ENCODE peak calls at places on chromosomes 6 and 20, in eight cellular contexts. I is WTC11; P is HS-27A; O is activated CD4-positive, alpha-beta T cell treated with anti-CD3 and anti-CD28 coated beads, Interleukin-2, amount 50 U/mL, for 24 hours; E is SJSA1; U is small intestine; D is GM12878; K is substantia nigra. C is an unnamed sample.

GRCh38 chr20:326645-327031 is 1.3 kb downstream of the SOX12 start:
- DNase-seq in I (no peak), P (no peak), E (no peak), U (no peak), O (no peak), D (no peak), K (no peak), C (no peak)

GRCh38 chr6:111427341-111428116 is 55.5 kb downstream of the REV3L start:
- DNase-seq in I (no peak), P (peak; percentile 60), U (peak; percentile 12), K (no peak), E (peak; percentile 48), D (peak; percentile 54), O (no peak), C (no peak)

GRCh38 chr6:38673397-38674165 is 29.4 kb downstream of the GLO1 start:
- DNase-seq in K (no peak), I (no peak), U (no peak), O (no peak), D (peak; percentile 23), E (no peak), P (no peak), C (no peak)

GRCh38 chr20:51195419-51195901 is 172.6 kb upstream of the KCNG1 start:
- DNase-seq in P (peak; percentile 33), I (no peak), K (no peak), E (no peak), O (no peak), U (no peak), D (no peak), C (no peak)

GRCh38 chr6:44569931-44570385 is 182.5 kb downstream of the CDC5L start:
- DNase-seq in E (no peak), K (peak; percentile 69), P (no peak), O (no peak), I (no peak), D (no peak), U (no peak), C (no peak)

GRCh38 chr6:148566664-148567350 is 180.0 kb upstream of the UST start:
- DNase-seq in P (no peak), O (no peak), I (no peak), U (no peak), D (no peak), E (no peak), K (no peak), C (no peak)

GRCh38 chr6:20223119-20223518 is 10.8 kb upstream of the MBOAT1 start:
- DNase-seq in O (no peak), K (no peak), I (no peak), P (no peak), D (no peak), E (no peak), U (no peak), C (no peak)

GRCh38 chr6:54624779-54625178 is 221.8 kb upstream of the FAM83B start:
- DNase-seq in D (no peak), P (no peak), K (no peak), U (no peak), E (no peak), I (no peak), O (no peak), C (no peak)

GRCh38 chr20:63977392-63978276 is 1.8 kb downstream of the SAMD10 start:
- DNase-seq in D (no peak), I (no peak), E (peak; percentile 67), U (peak; percentile 29), K (no peak), P (no peak), O (peak; percentile 31), C (no peak)

GRCh38 chr20:57670288-57671071 is 39.3 kb downstream of the PMEPA1 start:
- DNase-seq in O (no peak), E (no peak), U (no peak), P (no peak), I (no peak), K (no peak), D (no peak), C (no peak)

GRCh38 chr20:48231253-48231652 is 446.0 kb upstream of the SULF2 start:
- DNase-seq in K (no peak), D (no peak), P (no peak), E (no peak), I (no peak), U (no peak), O (no peak), C (no peak)

GRCh38 chr6:147873826-147874225 is 365.3 kb downstream of the SAMD5 start:
- DNase-seq in I (no peak), D (no peak), K (no peak), U (no peak), O (no peak), E (no peak), P (no peak), C (no peak)

GRCh38 chr6:151443911-151444621 is 7.9 kb downstream of the RMND1 start:
- DNase-seq in O (no peak), K (no peak), E (no peak), P (no peak), I (no peak), U (no peak), D (no peak), C (no peak)

GRCh38 chr6:169371344-169372144 is 117.9 kb upstream of the THBS2 start:
- DNase-seq in D (no peak), I (peak; percentile 51), P (no peak), K (no peak), E (peak; percentile 49), O (no peak), U (peak; percentile 2), C (no peak)

GRCh38 chr6:150252714-150253444 is 110.0 kb downstream of the PPP1R14C start:
- DNase-seq in P (no peak), O (no peak), D (no peak), E (no peak), U (peak; percentile 72), I (no peak), K (no peak), C (no peak)

GRCh38 chr6:92706976-92707375 is 712.4 kb downstream of the EPHA7 start:
- DNase-seq in U (no peak), K (no peak), E (no peak), I (no peak), O (no peak), P (no peak), D (no peak), C (no peak)

GRCh38 chr6:28542440-28543293 is 17.0 kb downstream of the GPX5 start:
- DNase-seq in E (peak; percentile 67), D (peak; percentile 64), P (peak; percentile 81), K (no peak), I (peak; percentile 95), O (peak; percentile 12), U (peak; percentile 8), C (no peak)

GRCh38 chr20:32532246-32532645 is 52.9 kb downstream of the NOL4L start:
- DNase-seq in U (no peak), D (no peak), E (no peak), K (no peak), I (no peak), O (no peak), P (no peak), C (no peak)

GRCh38 chr6:109242923-109243322 is 139.3 kb downstream of the CD164 start:
- DNase-seq in P (no peak), K (no peak), O (no peak), D (no peak), I (no peak), U (no peak), E (no peak), C (no peak)

GRCh38 chr6:163554663-163555062 is 140.1 kb downstream of the QKI start:
- DNase-seq in E (peak; percentile 57), I (peak; percentile 75), U (no peak), D (no peak), P (peak; percentile 23), K (no peak), O (no peak), C (peak; percentile 37)

GRCh38 chr20:5220334-5221077 is 93.7 kb downstream of the CDS2 start:
- DNase-seq in U (no peak), E (no peak), P (no peak), K (no peak), D (no peak), I (no peak), O (no peak), C (no peak)

GRCh38 chr6:29947292-29947980 is 5.1 kb downstream of the HLA-A start:
- DNase-seq in D (no peak), I (no peak), U (no peak), P (no peak), O (no peak), K (no peak), E (no peak), C (no peak)

GRCh38 chr6:136069119-136069518 is 181.0 kb downstream of the MTFR2 start:
- DNase-seq in U (no peak), I (no peak), P (peak; percentile 64), E (no peak), K (no peak), O (no peak), D (no peak), C (no peak)

GRCh38 chr20:39619386-39619785 is 657.2 kb downstream of the DHX35 start:
- DNase-seq in K (no peak), D (no peak), E (no peak), U (no peak), P (no peak), I (no peak), O (no peak), C (no peak)

GRCh38 chr20:53623454-53624206 is 30.0 kb upstream of the ZNF217 start:
- DNase-seq in I (peak; percentile 42), D (peak; percentile 60), K (peak; percentile 46), E (peak; percentile 74), O (no peak), P (no peak), U (peak; percentile 81), C (peak; percentile 33)

GRCh38 chr6:158752613-158753012 is 66.6 kb downstream of the EZR start:
- DNase-seq in K (peak; percentile 84), U (peak; percentile 69), I (no peak), D (no peak), P (no peak), E (no peak), O (no peak), C (no peak)